ENCODE peak calls at places on chromosome 6, in ten cellular contexts. X, J, D, R, F, C, A, T, K and V are unnamed samples.

GRCh38 chr6:1542764-1543163 is 67.0 kb upstream of the FOXC1 start:
- DNase-seq in D (no peak), J (no peak), K (no peak), C (no peak), X (no peak), R (no peak), F (no peak), T (no peak), A (no peak), V (no peak)

GRCh38 chr6:45104429-45104828 is 223.7 kb upstream of the RUNX2 start:
- DNase-seq in J (no peak), T (no peak), R (no peak), F (no peak), C (no peak), A (no peak), D (no peak), K (no peak), X (no peak), V (no peak)

GRCh38 chr6:38174315-38174714 is 354.8 kb downstream of the ZFAND3 start:
- DNase-seq in K (no peak), D (no peak), A (no peak), X (no peak), R (no peak), C (no peak), T (no peak), F (no peak), J (no peak), V (no peak)

GRCh38 chr6:96792791-96793190 is 44.5 kb downstream of the GPR63 start:
- DNase-seq in K (no peak), F (no peak), T (no peak), J (no peak), X (no peak), C (no peak), R (no peak), A (no peak), D (no peak), V (no peak)

GRCh38 chr6:148624025-148624424 is 122.8 kb upstream of the UST start:
- DNase-seq in F (no peak), A (no peak), C (no peak), K (peak), R (no peak), D (no peak), J (no peak), T (no peak), X (no peak), V (no peak)

GRCh38 chr6:43221046-43221773 is 8.1 kb downstream of the DNPH1 start:
- DNase-seq in C (no peak), A (peak), R (no peak), F (no peak), T (no peak), X (no peak), K (no peak), J (no peak), D (no peak), V (no peak)

GRCh38 chr6:41159415-41160082 is 3.4 kb downstream of the TREM2 start:
- DNase-seq in R (no peak), D (no peak), T (no peak), X (no peak), A (no peak), J (no peak), F (no peak), C (no peak), K (peak), V (no peak)

GRCh38 chr6:4518506-4518905 is 257.7 kb upstream of the CDYL start:
- DNase-seq in X (no peak), F (no peak), A (no peak), J (no peak), R (no peak), K (peak), C (no peak), D (peak), T (no peak), V (no peak)

GRCh38 chr6:158057213-158057987 is 75.7 kb downstream of the SYNJ2 start:
- DNase-seq in T (no peak), F (peak), J (peak), A (no peak), C (no peak), D (peak), K (peak), R (no peak), X (no peak), V (no peak)

GRCh38 chr6:43878823-43879495 is 108.9 kb downstream of the VEGFA start:
- DNase-seq in C (no peak), J (no peak), R (no peak), T (no peak), F (no peak), X (peak), K (no peak), D (no peak), A (no peak), V (no peak)

GRCh38 chr6:44977406-44977740 is 350.8 kb upstream of the RUNX2 start:
- DNase-seq in D (no peak), X (no peak), K (no peak), A (no peak), J (no peak), C (no peak), T (no peak), F (no peak), R (no peak), V (no peak)

GRCh38 chr6:48474136-48474535 is 363.1 kb upstream of the PTCHD4 start:
- DNase-seq in T (no peak), D (no peak), K (peak), J (no peak), R (no peak), X (no peak), C (no peak), F (no peak), A (no peak), V (no peak)